ENCODE peak calls at places on chromosomes 12 and 14, in nine cellular contexts. F is uterus; J is SK-N-DZ; B is stimulated activated effector memory CD8-positive, alpha-beta T cell treated with anti-CD3 and anti-CD28 coated beads, Interleukin-12 subunit alpha, Interleukin-12 subunit beta, amount 100 ng/mL, for 72 hours; P is MM.1S; C is AG09319; U is activated CD4-positive, alpha-beta T cell treated with anti-CD3 and anti-CD28 coated beads, Interleukin-2, amount 10 ng/mL, durations not matched to agents 7 days and 5 days; Y is stimulated activated CD4-positive, alpha-beta T cell treated with anti-CD3 and anti-CD28 coated beads, Interleukin-2, amount 100 ng/mL, for 24 hours; V is activated effector memory CD4-positive, alpha-beta T cell treated with anti-CD3 and anti-CD28 coated beads, Interleukin-2, amount 50 U/mL, for 16 hours. I is an unnamed sample.

GRCh38 chr14:65106316-65106715 is 4.0 kb upstream of the MAX start:
- DNase-seq in C (no peak), U (no peak), J (no peak), V (no peak), P (no peak), B (no peak), F (no peak), Y (no peak), I (no peak)

GRCh38 chr12:76143343-76144252 is 59.1 kb upstream of the NAP1L1 start:
- DNase-seq in V (peak; percentile 64), P (peak; percentile 94), J (no peak), U (peak; percentile 52), B (no peak), Y (no peak), F (no peak), C (no peak), I (no peak)

GRCh38 chr14:22622220-22622619 is 21.9 kb downstream of the OR6J1 start:
- DNase-seq in V (no peak), J (no peak), C (no peak), B (no peak), Y (no peak), F (no peak), U (no peak), P (no peak), I (no peak)

GRCh38 chr12:107840186-107840585 is 65.7 kb downstream of the ASCL4 start:
- DNase-seq in C (no peak), U (no peak), J (no peak), F (no peak), B (no peak), Y (no peak), V (no peak), P (no peak), I (no peak)

GRCh38 chr12:9673404-9674225 is 4.1 kb downstream of the CLEC2D start:
- DNase-seq in C (peak; percentile 69), J (no peak), B (peak; percentile 87), U (peak; percentile 58), Y (peak; percentile 77), F (peak; percentile 32), V (peak; percentile 85), P (peak; percentile 56), I (no peak)

GRCh38 chr12:132558861-132559623 is 51.3 kb downstream of the LRCOL1 start:
- DNase-seq in B (peak; percentile 51), V (no peak), Y (peak; percentile 18), F (no peak), U (peak; percentile 29), P (peak; percentile 25), J (no peak), C (no peak), I (no peak)

GRCh38 chr14:91352101-91352500 is 65.5 kb downstream of the CCDC88C start:
- DNase-seq in P (no peak), F (peak; percentile 62), B (no peak), V (no peak), J (no peak), Y (no peak), U (no peak), C (no peak), I (no peak)

GRCh38 chr12:49489720-49490119 is 49.1 kb upstream of the KCNH3 start:
- DNase-seq in B (no peak), V (no peak), Y (no peak), P (no peak), C (no peak), J (no peak), U (no peak), F (no peak), I (peak; percentile 47)

GRCh38 chr14:72608391-72609204 is 285.3 kb downstream of the DPF3 start:
- DNase-seq in B (no peak), C (peak; percentile 66), P (no peak), F (no peak), U (no peak), V (no peak), J (no peak), Y (no peak), I (no peak)

GRCh38 chr14:74875941-74876913 is at the start of gene PROX2:
- DNase-seq in B (peak; percentile 71), C (no peak), F (no peak), V (peak; percentile 70), Y (peak; percentile 24), P (no peak), U (peak; percentile 19), J (peak; percentile 12), I (peak; percentile 7)

GRCh38 chr12:51959211-51959610 is 7.7 kb downstream of the ACVR1B start:
- DNase-seq in J (no peak), Y (no peak), P (no peak), U (no peak), V (no peak), C (no peak), B (no peak), F (peak; percentile 35), I (no peak)

GRCh38 chr12:101713059-101713682 is 15.7 kb downstream of the CHPT1 start:
- DNase-seq in V (no peak), P (no peak), C (no peak), U (no peak), F (peak; percentile 17), B (no peak), J (no peak), Y (no peak), I (no peak)

GRCh38 chr14:54564071-54564798 is 2.7 kb upstream of the SAMD4A start:
- DNase-seq in Y (no peak), J (peak; percentile 33), C (no peak), F (no peak), B (no peak), V (no peak), P (peak; percentile 31), U (no peak), I (peak; percentile 15)

GRCh38 chr14:76977793-76978730 is 50.4 kb downstream of the IRF2BPL start:
- DNase-seq in F (peak; percentile 79), J (peak; percentile 66), U (peak; percentile 70), B (peak; percentile 86), C (no peak), P (no peak), Y (peak; percentile 82), V (peak; percentile 95), I (no peak)

GRCh38 chr12:53251477-53252348 is 16.4 kb upstream of the ESPL1 start:
- DNase-seq in B (peak; percentile 87), C (peak; percentile 27), Y (peak; percentile 76), F (peak; percentile 79), V (peak; percentile 90), U (peak; percentile 73), J (peak; percentile 83), P (peak; percentile 84), I (peak; percentile 88)

GRCh38 chr14:100234511-100234910 is 4.4 kb upstream of the YY1 start:
- DNase-seq in P (peak; percentile 30), F (no peak), B (no peak), V (no peak), C (no peak), Y (no peak), J (no peak), U (peak; percentile 46), I (no peak)

GRCh38 chr14:45686771-45687170 is 433.8 kb upstream of the MIS18BP1 start:
- DNase-seq in Y (no peak), V (no peak), P (no peak), J (no peak), C (no peak), B (no peak), F (no peak), U (no peak), I (no peak)

GRCh38 chr14:96056509-96057422 is 17.6 kb downstream of the C14orf132 start:
- DNase-seq in U (no peak), B (no peak), F (no peak), J (no peak), V (no peak), C (no peak), Y (no peak), P (no peak), I (peak; percentile 93)

GRCh38 chr12:62625238-62625637 is 158.6 kb downstream of the MON2 start:
- DNase-seq in J (no peak), B (no peak), P (no peak), V (no peak), Y (no peak), U (no peak), F (no peak), C (no peak), I (peak; percentile 60)

GRCh38 chr12:101604132-101604531 is 9.4 kb downstream of the MYBPC1 start:
- DNase-seq in J (no peak), F (no peak), C (no peak), B (no peak), Y (no peak), U (no peak), P (no peak), V (no peak), I (no peak)

GRCh38 chr14:105913861-105914260 is 387.5 kb downstream of the TMEM121 start:
- DNase-seq in P (no peak), Y (no peak), U (no peak), C (no peak), B (no peak), F (no peak), V (peak; percentile 25), J (no peak), I (no peak)

GRCh38 chr12:103834897-103835390 is 6.1 kb downstream of the NT5DC3 start:
- DNase-seq in V (no peak), J (no peak), Y (no peak), U (no peak), F (no peak), P (no peak), B (no peak), C (no peak), I (no peak)

GRCh38 chr12:6367065-6367968 is 8.0 kb downstream of the SCNN1A start:
- DNase-seq in U (peak; percentile 50), Y (peak; percentile 36), P (peak; percentile 57), C (no peak), B (no peak), F (no peak), V (no peak), J (peak; percentile 42), I (peak; percentile 41)

GRCh38 chr14:35043046-35043445 is 3.0 kb upstream of the FAM177A1 start:
- DNase-seq in P (no peak), U (no peak), V (no peak), C (no peak), J (no peak), Y (no peak), F (no peak), B (no peak), I (no peak)

GRCh38 chr14:71985538-71986234 is 53.5 kb downstream of the RGS6 start:
- DNase-seq in F (no peak), P (no peak), U (no peak), B (no peak), C (no peak), Y (no peak), V (no peak), J (no peak), I (no peak)

GRCh38 chr14:21965042-21965441 is 291.4 kb upstream of the OR4E1 start:
- DNase-seq in V (peak; percentile 75), U (peak; percentile 70), C (no peak), P (no peak), J (no peak), B (no peak), F (no peak), Y (peak; percentile 26), I (peak; percentile 62)

GRCh38 chr14:89373185-89373584 is 43.8 kb downstream of the FOXN3 start:
- DNase-seq in F (no peak), J (no peak), Y (no peak), U (no peak), C (no peak), V (no peak), B (no peak), P (no peak), I (no peak)

GRCh38 chr14:96275182-96276112 is 19.4 kb downstream of the BDKRB1 start:
- DNase-seq in B (peak; percentile 79), Y (peak; percentile 82), F (peak; percentile 72), U (peak; percentile 70), J (peak; percentile 47), C (peak; percentile 64), V (peak; percentile 89), P (peak; percentile 35), I (peak; percentile 75)

GRCh38 chr12:88185988-88186387 is 43.9 kb downstream of the TMTC3 start:
- DNase-seq in F (no peak), Y (no peak), V (no peak), C (no peak), P (no peak), B (no peak), U (no peak), J (no peak), I (no peak)

GRCh38 chr14:102418169-102418852 is 55.6 kb downstream of the TECPR2 start:
- DNase-seq in B (no peak), V (no peak), U (no peak), J (no peak), P (no peak), C (no peak), F (no peak), Y (no peak), I (no peak)

GRCh38 chr14:38042356-38042755 is 165.3 kb upstream of the SSTR1 start:
- DNase-seq in V (no peak), B (no peak), U (no peak), C (no peak), P (no peak), F (no peak), J (no peak), Y (no peak), I (no peak)

I was measured in NCI-H82.